ENCODE peak calls at places on chromosomes 13 and 19, in six cellular contexts. One of them, this sample, is unnamed.

GRCh38 chr19:51547397-51548212 is 16.1 kb upstream of the SIGLEC6 start:
- DNase-seq in CD4-positive, alpha-beta memory T cell: no peak
- DNase-seq in esophagus squamous epithelium: no peak
- DNase-seq in left lung: no peak
- DNase-seq in thoracic aorta: no peak
- DNase-seq in effector memory CD4-positive, alpha-beta T cell: no peak
- DNase-seq in this sample: no peak

GRCh38 chr13:46866150-46866549 is 30.7 kb downstream of the HTR2A start:
- DNase-seq in left lung: peak; percentile 77
- DNase-seq in effector memory CD4-positive, alpha-beta T cell: no peak
- DNase-seq in thoracic aorta: no peak
- DNase-seq in CD4-positive, alpha-beta memory T cell: no peak
- DNase-seq in esophagus squamous epithelium: peak; percentile 1
- DNase-seq in this sample: no peak

GRCh38 chr13:52695856-52696255 is 43.2 kb downstream of the SUGT1 start:
- DNase-seq in esophagus squamous epithelium: no peak
- DNase-seq in effector memory CD4-positive, alpha-beta T cell: no peak
- DNase-seq in thoracic aorta: no peak
- DNase-seq in CD4-positive, alpha-beta memory T cell: no peak
- DNase-seq in left lung: no peak
- DNase-seq in this sample: no peak

GRCh38 chr13:44474122-44474910 is 100.7 kb downstream of the SERP2 start:
- DNase-seq in thoracic aorta: no peak
- DNase-seq in esophagus squamous epithelium: no peak
- DNase-seq in left lung: no peak
- DNase-seq in CD4-positive, alpha-beta memory T cell: no peak
- DNase-seq in effector memory CD4-positive, alpha-beta T cell: no peak
- DNase-seq in this sample: no peak

GRCh38 chr19:50932018-50932689 is 20.7 kb downstream of the KLK5 start:
- DNase-seq in thoracic aorta: no peak
- DNase-seq in CD4-positive, alpha-beta memory T cell: no peak
- DNase-seq in esophagus squamous epithelium: no peak
- DNase-seq in left lung: no peak
- DNase-seq in effector memory CD4-positive, alpha-beta T cell: no peak
- DNase-seq in this sample: no peak

GRCh38 chr13:48580886-48581285 is 48.0 kb upstream of the RCBTB2 start:
- DNase-seq in thoracic aorta: no peak
- DNase-seq in left lung: no peak
- DNase-seq in esophagus squamous epithelium: no peak
- DNase-seq in CD4-positive, alpha-beta memory T cell: no peak
- DNase-seq in effector memory CD4-positive, alpha-beta T cell: no peak
- DNase-seq in this sample: no peak

GRCh38 chr19:17840019-17840418 is 7.8 kb downstream of the JAK3 start:
- DNase-seq in left lung: no peak
- DNase-seq in esophagus squamous epithelium: no peak
- DNase-seq in CD4-positive, alpha-beta memory T cell: no peak
- DNase-seq in thoracic aorta: no peak
- DNase-seq in effector memory CD4-positive, alpha-beta T cell: no peak
- DNase-seq in this sample: no peak

GRCh38 chr13:84616864-84617263 is 734.6 kb upstream of the SLITRK1 start:
- DNase-seq in esophagus squamous epithelium: no peak
- DNase-seq in thoracic aorta: no peak
- DNase-seq in left lung: no peak
- DNase-seq in effector memory CD4-positive, alpha-beta T cell: no peak
- DNase-seq in CD4-positive, alpha-beta memory T cell: no peak
- DNase-seq in this sample: no peak

GRCh38 chr13:106362637-106363036 is 172.8 kb downstream of the EFNB2 start:
- DNase-seq in esophagus squamous epithelium: no peak
- DNase-seq in thoracic aorta: no peak
- DNase-seq in effector memory CD4-positive, alpha-beta T cell: no peak
- DNase-seq in left lung: no peak
- DNase-seq in CD4-positive, alpha-beta memory T cell: no peak
- DNase-seq in this sample: no peak

GRCh38 chr13:41490616-41491015 is 33.3 kb downstream of the RGCC start:
- DNase-seq in esophagus squamous epithelium: no peak
- DNase-seq in CD4-positive, alpha-beta memory T cell: no peak
- DNase-seq in thoracic aorta: no peak
- DNase-seq in effector memory CD4-positive, alpha-beta T cell: no peak
- DNase-seq in left lung: no peak
- DNase-seq in this sample: no peak

GRCh38 chr19:17448190-17448967 is at the start of gene TMEM221:
- DNase-seq in CD4-positive, alpha-beta memory T cell: peak; percentile 60
- DNase-seq in thoracic aorta: no peak
- DNase-seq in esophagus squamous epithelium: no peak
- DNase-seq in left lung: peak; percentile 81
- DNase-seq in effector memory CD4-positive, alpha-beta T cell: peak; percentile 47
- DNase-seq in this sample: peak; percentile 50

GRCh38 chr13:33722216-33722900 is 95.6 kb upstream of the RFC3 start:
- DNase-seq in esophagus squamous epithelium: no peak
- DNase-seq in thoracic aorta: no peak
- DNase-seq in CD4-positive, alpha-beta memory T cell: no peak
- DNase-seq in effector memory CD4-positive, alpha-beta T cell: no peak
- DNase-seq in left lung: no peak
- DNase-seq in this sample: no peak

GRCh38 chr19:49533551-49534488 is 6.0 kb downstream of the RCN3 start:
- DNase-seq in esophagus squamous epithelium: peak; percentile 28
- DNase-seq in effector memory CD4-positive, alpha-beta T cell: peak; percentile 81
- DNase-seq in thoracic aorta: no peak
- DNase-seq in left lung: peak; percentile 94
- DNase-seq in CD4-positive, alpha-beta memory T cell: peak; percentile 84
- DNase-seq in this sample: peak; percentile 91

GRCh38 chr13:97385146-97385545 is 48.8 kb upstream of the RAP2A start:
- DNase-seq in CD4-positive, alpha-beta memory T cell: no peak
- DNase-seq in left lung: no peak
- DNase-seq in thoracic aorta: no peak
- DNase-seq in effector memory CD4-positive, alpha-beta T cell: no peak
- DNase-seq in esophagus squamous epithelium: no peak
- DNase-seq in this sample: no peak

GRCh38 chr19:46366620-46367277 is 19.9 kb downstream of the PPP5C start:
- DNase-seq in thoracic aorta: no peak
- DNase-seq in CD4-positive, alpha-beta memory T cell: no peak
- DNase-seq in effector memory CD4-positive, alpha-beta T cell: no peak
- DNase-seq in esophagus squamous epithelium: no peak
- DNase-seq in left lung: no peak
- DNase-seq in this sample: no peak

GRCh38 chr19:39038098-39038497 is 5.7 kb upstream of the FBXO27 start:
- DNase-seq in thoracic aorta: no peak
- DNase-seq in esophagus squamous epithelium: no peak
- DNase-seq in CD4-positive, alpha-beta memory T cell: no peak
- DNase-seq in effector memory CD4-positive, alpha-beta T cell: no peak
- DNase-seq in left lung: no peak
- DNase-seq in this sample: no peak

GRCh38 chr19:47729468-47729798 is 15.9 kb upstream of the NOP53 start:
- DNase-seq in CD4-positive, alpha-beta memory T cell: no peak
- DNase-seq in esophagus squamous epithelium: no peak
- DNase-seq in left lung: peak; percentile 85
- DNase-seq in effector memory CD4-positive, alpha-beta T cell: no peak
- DNase-seq in thoracic aorta: peak; percentile 65
- DNase-seq in this sample: no peak

GRCh38 chr19:51098366-51099069 is 9.7 kb downstream of the CTU1 start:
- DNase-seq in effector memory CD4-positive, alpha-beta T cell: peak; percentile 19
- DNase-seq in esophagus squamous epithelium: no peak
- DNase-seq in CD4-positive, alpha-beta memory T cell: peak; percentile 48
- DNase-seq in left lung: peak; percentile 90
- DNase-seq in thoracic aorta: no peak
- DNase-seq in this sample: peak; percentile 28

GRCh38 chr13:98826156-98826555 is 73.7 kb upstream of the SLC15A1 start:
- DNase-seq in thoracic aorta: no peak
- DNase-seq in left lung: no peak
- DNase-seq in effector memory CD4-positive, alpha-beta T cell: no peak
- DNase-seq in esophagus squamous epithelium: no peak
- DNase-seq in CD4-positive, alpha-beta memory T cell: no peak
- DNase-seq in this sample: no peak

GRCh38 chr13:65435590-65435989 is 1794.5 kb downstream of the PCDH9 start:
- DNase-seq in left lung: no peak
- DNase-seq in thoracic aorta: no peak
- DNase-seq in CD4-positive, alpha-beta memory T cell: peak; percentile 29
- DNase-seq in esophagus squamous epithelium: no peak
- DNase-seq in effector memory CD4-positive, alpha-beta T cell: no peak
- DNase-seq in this sample: no peak

GRCh38 chr13:58655086-58655485 is 1023.5 kb downstream of the PCDH17 start:
- DNase-seq in effector memory CD4-positive, alpha-beta T cell: no peak
- DNase-seq in thoracic aorta: no peak
- DNase-seq in CD4-positive, alpha-beta memory T cell: no peak
- DNase-seq in esophagus squamous epithelium: no peak
- DNase-seq in left lung: no peak
- DNase-seq in this sample: no peak

GRCh38 chr13:95614641-95615245 is 29.8 kb downstream of the DZIP1 start:
- DNase-seq in thoracic aorta: no peak
- DNase-seq in effector memory CD4-positive, alpha-beta T cell: no peak
- DNase-seq in left lung: no peak
- DNase-seq in esophagus squamous epithelium: no peak
- DNase-seq in CD4-positive, alpha-beta memory T cell: no peak
- DNase-seq in this sample: no peak

GRCh38 chr19:17855333-17856152 is 4.2 kb upstream of the RPL18A start:
- DNase-seq in thoracic aorta: no peak
- DNase-seq in CD4-positive, alpha-beta memory T cell: peak; percentile 80
- DNase-seq in effector memory CD4-positive, alpha-beta T cell: peak; percentile 83
- DNase-seq in esophagus squamous epithelium: no peak
- DNase-seq in left lung: peak; percentile 98
- DNase-seq in this sample: peak; percentile 81

GRCh38 chr19:42494321-42494720 is 34.0 kb downstream of the CEACAM1 start:
- DNase-seq in effector memory CD4-positive, alpha-beta T cell: no peak
- DNase-seq in esophagus squamous epithelium: no peak
- DNase-seq in left lung: no peak
- DNase-seq in CD4-positive, alpha-beta memory T cell: no peak
- DNase-seq in thoracic aorta: no peak
- DNase-seq in this sample: no peak

GRCh38 chr19:42496551-42497133 is 31.6 kb downstream of the CEACAM1 start:
- DNase-seq in left lung: no peak
- DNase-seq in esophagus squamous epithelium: no peak
- DNase-seq in effector memory CD4-positive, alpha-beta T cell: no peak
- DNase-seq in thoracic aorta: no peak
- DNase-seq in CD4-positive, alpha-beta memory T cell: no peak
- DNase-seq in this sample: no peak

GRCh38 chr19:42495663-42496062 is 32.6 kb downstream of the CEACAM1 start:
- DNase-seq in thoracic aorta: no peak
- DNase-seq in CD4-positive, alpha-beta memory T cell: no peak
- DNase-seq in esophagus squamous epithelium: no peak
- DNase-seq in effector memory CD4-positive, alpha-beta T cell: no peak
- DNase-seq in left lung: no peak
- DNase-seq in this sample: no peak

GRCh38 chr19:42498387-42498786 is 29.9 kb downstream of the CEACAM1 start:
- DNase-seq in effector memory CD4-positive, alpha-beta T cell: no peak
- DNase-seq in left lung: no peak
- DNase-seq in esophagus squamous epithelium: no peak
- DNase-seq in CD4-positive, alpha-beta memory T cell: no peak
- DNase-seq in thoracic aorta: no peak
- DNase-seq in this sample: no peak

DNA sequence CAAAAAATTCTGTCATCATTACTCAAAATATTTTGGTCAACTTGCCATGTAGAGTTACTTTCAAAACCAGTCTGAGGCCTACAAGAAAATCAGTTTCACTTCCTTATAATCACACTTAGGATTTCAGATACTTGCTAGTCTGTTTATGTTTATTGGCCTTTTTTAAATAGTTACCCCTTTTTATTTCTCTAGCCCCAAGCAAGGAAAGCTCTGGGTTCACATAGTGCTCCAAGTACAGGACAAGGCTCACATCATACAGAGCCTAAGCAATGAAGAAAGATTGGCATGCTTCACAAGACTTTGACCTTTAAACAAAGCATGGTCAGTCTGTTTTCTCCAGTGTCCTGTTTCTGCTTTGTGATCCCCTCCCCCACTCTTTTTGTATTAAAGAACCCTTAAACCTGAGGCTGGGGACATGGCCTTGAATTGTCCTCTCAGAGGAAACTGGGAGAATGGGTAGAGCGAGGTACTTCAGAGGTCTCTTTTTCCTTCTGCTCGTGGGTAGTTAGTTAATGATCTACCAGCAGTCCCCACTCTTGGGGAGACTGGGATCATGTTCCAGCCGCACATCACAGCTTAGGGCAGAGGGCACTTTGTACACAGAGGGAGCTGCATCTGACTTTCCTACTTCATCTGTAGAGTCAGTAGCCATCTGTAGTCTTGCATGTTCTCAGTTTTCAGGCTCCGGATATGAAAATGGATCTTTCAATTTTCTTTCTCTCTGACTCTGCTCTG is 30.6 kb downstream of the CEACAM1 start:
- DNase-seq in left lung: no peak
- DNase-seq in esophagus squamous epithelium: no peak
- DNase-seq in CD4-positive, alpha-beta memory T cell: no peak
- DNase-seq in thoracic aorta: no peak
- DNase-seq in effector memory CD4-positive, alpha-beta T cell: no peak
- DNase-seq in this sample: no peak
- H3K27ac ChIP-seq in left lung: peak overlapping the region; percentile 41
- H3K27ac ChIP-seq in esophagus squamous epithelium: no peak overlapping the region
- H3K27ac ChIP-seq in CD4-positive, alpha-beta memory T cell: no peak overlapping the region
- H3K27ac ChIP-seq in thoracic aorta: no peak overlapping the region
- H3K27ac ChIP-seq in effector memory CD4-positive, alpha-beta T cell: no peak overlapping the region
- H3K27ac ChIP-seq in this sample: no peak overlapping the region

DNA sequence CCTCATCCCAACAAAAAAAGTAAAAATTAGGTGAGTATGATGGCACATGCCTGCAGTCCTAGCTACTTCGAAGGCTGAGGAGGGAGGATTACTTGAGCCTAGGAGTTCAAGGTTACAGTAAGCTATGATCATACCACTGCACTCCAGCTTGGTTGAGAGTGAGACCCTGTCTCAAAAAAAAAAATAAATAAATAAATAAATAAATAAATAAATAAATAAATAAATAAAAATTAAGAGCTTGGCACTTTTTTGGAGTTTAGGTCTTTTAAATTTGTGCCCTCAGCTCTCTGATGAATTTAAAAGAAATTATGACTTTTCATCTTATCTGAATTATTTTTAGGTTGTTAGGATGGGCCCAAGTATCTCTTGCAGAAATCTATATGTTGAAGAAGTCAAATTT is 8.9 kb downstream of the ZNF420 start:
- DNase-seq in left lung: no peak
- DNase-seq in esophagus squamous epithelium: no peak
- DNase-seq in CD4-positive, alpha-beta memory T cell: no peak
- DNase-seq in thoracic aorta: no peak
- DNase-seq in effector memory CD4-positive, alpha-beta T cell: no peak
- DNase-seq in this sample: no peak
- H3K9me3 ChIP-seq in left lung: peaks cover 100% of the 10 kb centered on the region
- H3K9me3 ChIP-seq in esophagus squamous epithelium: peaks cover 51% of the 10 kb centered on the region
- H3K9me3 ChIP-seq in CD4-positive, alpha-beta memory T cell: peaks cover 6% of the 10 kb centered on the region
- H3K9me3 ChIP-seq in thoracic aorta: peaks cover 72% of the 10 kb centered on the region
- H3K9me3 ChIP-seq in effector memory CD4-positive, alpha-beta T cell: peaks cover 20% of the 10 kb centered on the region
- H3K9me3 ChIP-seq in this sample: peaks cover 54% of the 10 kb centered on the region

GRCh38 chr19:1478934-1479707 is at the start of gene C19orf25:
- DNase-seq in effector memory CD4-positive, alpha-beta T cell: peak; percentile 84
- DNase-seq in left lung: peak; percentile 99
- DNase-seq in CD4-positive, alpha-beta memory T cell: peak; percentile 91
- DNase-seq in esophagus squamous epithelium: peak; percentile 56
- DNase-seq in thoracic aorta: peak; percentile 78
- DNase-seq in this sample: peak; percentile 86
- H3K27ac ChIP-seq in effector memory CD4-positive, alpha-beta T cell: peak within 1 kb of the TSS; percentile 75
- H3K27ac ChIP-seq in left lung: peak within 1 kb of the TSS; percentile 83
- H3K27ac ChIP-seq in CD4-positive, alpha-beta memory T cell: peak within 1 kb of the TSS; percentile 76
- H3K27ac ChIP-seq in esophagus squamous epithelium: peak within 1 kb of the TSS; percentile 92
- H3K27ac ChIP-seq in thoracic aorta: no peak within 1 kb of the TSS
- H3K27ac ChIP-seq in this sample: peak within 1 kb of the TSS; percentile 86

DNA sequence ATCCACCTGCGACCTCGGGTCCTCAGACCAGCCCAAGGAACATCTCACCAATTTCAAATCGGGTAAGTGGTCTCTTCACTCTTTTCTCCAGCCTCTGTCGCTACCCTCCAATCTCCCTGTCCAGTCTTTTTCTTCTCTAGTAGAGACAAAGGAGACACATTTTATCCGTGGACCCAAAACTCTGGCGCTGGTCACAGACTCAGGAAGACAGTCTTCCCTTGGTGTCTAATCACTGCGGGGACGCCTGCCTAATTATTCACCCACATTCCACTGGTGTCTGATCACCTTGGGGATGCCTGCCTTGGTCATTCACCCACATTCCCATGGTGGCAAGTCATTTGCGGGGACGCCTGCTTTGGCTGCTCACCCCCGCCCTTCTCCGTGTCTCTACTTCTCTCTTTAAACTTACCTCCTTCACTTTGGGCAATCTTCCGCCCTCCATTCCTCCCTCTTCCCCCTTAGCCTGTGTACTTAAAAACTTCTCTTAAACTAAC is 13.9 kb upstream of the OR10H1 start:
- DNase-seq in left lung: no peak
- DNase-seq in esophagus squamous epithelium: no peak
- DNase-seq in effector memory CD4-positive, alpha-beta T cell: no peak
- DNase-seq in CD4-positive, alpha-beta memory T cell: no peak
- DNase-seq in thoracic aorta: no peak
- DNase-seq in this sample: no peak
- H3K9me3 ChIP-seq in left lung: no peaks in the 10 kb centered on the region
- H3K9me3 ChIP-seq in esophagus squamous epithelium: no peaks in the 10 kb centered on the region
- H3K9me3 ChIP-seq in effector memory CD4-positive, alpha-beta T cell: no peaks in the 10 kb centered on the region
- H3K9me3 ChIP-seq in CD4-positive, alpha-beta memory T cell: no peaks in the 10 kb centered on the region
- H3K9me3 ChIP-seq in thoracic aorta: no peaks in the 10 kb centered on the region
- H3K9me3 ChIP-seq in this sample: no peaks in the 10 kb centered on the region